ENCODE peak calls at places on chromosomes 4 and X, in eight cellular contexts. I is cardiac fibroblast; U is K562; J is GM12864; K is GM06990; B is stimulated activated CD4-positive, alpha-beta T cell treated with anti-CD3 and anti-CD28 coated beads, Interleukin-15, amount 100 ng/mL, for 1 hour; G is NCI-H1105 treated with DMSO at 0.1 percent for 48 hours; Z is activated CD8-positive, alpha-beta memory T cell treated with anti-CD3 and anti-CD28 coated beads for 24 hours. R is an unnamed sample.

GRCh38 chrX:93874554-93874953 is 200.5 kb downstream of the FAM133A start:
- DNase-seq in I (peak), B (no peak), J (no peak), Z (no peak), U (peak), K (no peak), G (no peak), R (no peak)

GRCh38 chrX:72304877-72305276 is 837 bp downstream of the CITED1 start:
- DNase-seq in B (no peak), U (no peak), Z (no peak), I (no peak), K (no peak), J (no peak), G (no peak), R (peak)

GRCh38 chrX:10685923-10686595 is 65.7 kb upstream of the MID1 start:
- DNase-seq in G (no peak), B (no peak), J (no peak), Z (no peak), U (no peak), I (peak), K (no peak), R (no peak)

GRCh38 chr4:74206088-74206826 is 48.3 kb downstream of the MTHFD2L start:
- DNase-seq in J (peak), U (peak), I (peak), G (no peak), K (peak), B (no peak), Z (no peak), R (no peak)

GRCh38 chr4:2332201-2332975 is 70.5 kb upstream of the MXD4 start:
- DNase-seq in U (no peak), I (no peak), K (no peak), G (no peak), B (no peak), Z (no peak), J (no peak), R (no peak)

GRCh38 chr4:10161146-10161545 is 44.5 kb upstream of the WDR1 start:
- DNase-seq in G (no peak), U (no peak), K (no peak), J (no peak), Z (no peak), I (peak), B (no peak), R (no peak)

GRCh38 chrX:13001097-13001496 is 26.2 kb downstream of the TMSB4X start:
- DNase-seq in K (no peak), J (no peak), Z (no peak), U (no peak), G (no peak), I (no peak), B (no peak), R (no peak)

GRCh38 chr4:53127365-53127764 is 238.5 kb downstream of the SCFD2 start:
- DNase-seq in G (no peak), J (no peak), B (no peak), I (no peak), K (no peak), Z (no peak), U (no peak), R (no peak)

GRCh38 chrX:111568356-111568755 is 56.9 kb downstream of the SERTM2 start:
- DNase-seq in I (peak), B (no peak), U (peak), K (no peak), J (no peak), G (no peak), Z (no peak), R (no peak)

GRCh38 chr4:25104561-25104960 is 55.7 kb downstream of the SEPSECS start:
- DNase-seq in I (no peak), G (no peak), Z (no peak), K (no peak), U (no peak), J (no peak), B (no peak), R (no peak)

GRCh38 chr4:121900132-121900983 is 30.1 kb upstream of the BBS7 start:
- DNase-seq in I (peak), J (peak), G (peak), B (no peak), K (peak), U (peak), Z (peak), R (no peak)

GRCh38 chrX:150517303-150517896 is 51.0 kb upstream of the MTM1 start:
- DNase-seq in G (no peak), U (no peak), Z (no peak), K (no peak), B (no peak), J (no peak), I (peak), R (no peak)

GRCh38 chr4:80125252-80126177 is 52.5 kb upstream of the ANTXR2 start:
- DNase-seq in U (peak), G (peak), Z (peak), B (no peak), K (no peak), I (peak), J (peak), R (no peak)

GRCh38 chrX:150897371-150898319 is 823 bp downstream of the CD99L2 start:
- DNase-seq in Z (peak), U (peak), I (peak), G (peak), B (no peak), J (no peak), K (peak), R (no peak)

GRCh38 chr4:69773443-69773842 is 13.0 kb upstream of the SULT1B1 start:
- DNase-seq in G (no peak), K (no peak), I (no peak), Z (no peak), J (no peak), U (no peak), B (no peak), R (no peak)

GRCh38 chr4:155903453-155903852 is at the start of gene TDO2:
- DNase-seq in B (no peak), I (no peak), G (no peak), J (no peak), K (no peak), Z (no peak), U (no peak), R (no peak)

GRCh38 chrX:47646636-47647035 is 3.7 kb downstream of the ELK1 start:
- DNase-seq in B (no peak), J (no peak), K (no peak), Z (peak), G (no peak), I (no peak), U (no peak), R (no peak)

GRCh38 chrX:69222103-69223090 is 57.1 kb upstream of the PJA1 start:
- DNase-seq in B (peak), G (peak), K (peak), I (peak), U (peak), J (no peak), Z (peak), R (no peak)

GRCh38 chrX:101539116-101539515 is 11.2 kb upstream of the ARMCX1 start:
- DNase-seq in U (no peak), I (no peak), B (no peak), J (no peak), Z (no peak), G (no peak), K (no peak), R (no peak)

GRCh38 chrX:152072236-152072635 is 66.1 kb downstream of the MAGEA10 start:
- DNase-seq in K (no peak), B (no peak), J (no peak), U (peak), Z (no peak), G (no peak), I (peak), R (no peak)

GRCh38 chrX:127058220-127058619 is 238.7 kb downstream of the PRR32 start:
- DNase-seq in B (no peak), U (no peak), I (no peak), J (no peak), G (no peak), K (no peak), Z (no peak), R (no peak)

GRCh38 chr4:76074995-76075600 is 589 bp downstream of the ART3 start:
- DNase-seq in I (no peak), K (no peak), B (no peak), G (no peak), J (no peak), Z (no peak), U (no peak), R (no peak)

GRCh38 chr4:75555294-75556164 is at the start of gene ODAPH:
- DNase-seq in Z (no peak), J (peak), I (peak), B (no peak), U (peak), K (peak), G (no peak), R (no peak)

GRCh38 chrX:123083924-123084323 is 100.2 kb upstream of the GRIA3 start:
- DNase-seq in B (no peak), U (no peak), K (no peak), Z (no peak), G (no peak), J (no peak), I (peak), R (no peak)

GRCh38 chrX:46710927-46711623 is 47.8 kb downstream of the SLC9A7 start:
- DNase-seq in B (no peak), K (no peak), U (no peak), G (no peak), I (no peak), Z (no peak), J (no peak), R (no peak)

GRCh38 chrX:102883491-102883890 is 53.6 kb upstream of the RAB40AL start:
- DNase-seq in U (no peak), B (no peak), I (no peak), K (no peak), G (no peak), J (no peak), Z (no peak), R (no peak)